ENCODE peak calls at places on chromosomes 11 and 22, in ten cellular contexts. One of them, this sample, is unnamed. For H3K36me3, the result is how much of the 10 kb centered on the place peaks cover.

GRCh38 chr22:47114813-47115517 is 352.5 kb downstream of the TBC1D22A start:
- DNase-seq in left ventricle myocardium inferior: no peak
- DNase-seq in neural progenitor cell: no peak
- DNase-seq in adrenal gland: no peak
- DNase-seq in naive thymus-derived CD4-positive, alpha-beta T cell: no peak
- DNase-seq in mammary epithelial cell: no peak
- DNase-seq in heart left ventricle: no peak
- DNase-seq in stomach: no peak
- DNase-seq in thoracic aorta: no peak
- DNase-seq in CD4-positive, alpha-beta memory T cell: no peak
- DNase-seq in this sample: peak

GRCh38 chr22:44404341-44405020 is 91.7 kb upstream of the SHISAL1 start:
- DNase-seq in left ventricle myocardium inferior: peak
- DNase-seq in neural progenitor cell: no peak
- DNase-seq in adrenal gland: no peak
- DNase-seq in naive thymus-derived CD4-positive, alpha-beta T cell: no peak
- DNase-seq in mammary epithelial cell: no peak
- DNase-seq in heart left ventricle: peak
- DNase-seq in stomach: no peak
- DNase-seq in thoracic aorta: no peak
- DNase-seq in CD4-positive, alpha-beta memory T cell: no peak
- DNase-seq in this sample: no peak

GRCh38 chr11:72848846-72849466 is 34.7 kb downstream of the ATG16L2 start:
- DNase-seq in left ventricle myocardium inferior: no peak
- DNase-seq in neural progenitor cell: peak
- DNase-seq in adrenal gland: peak
- DNase-seq in naive thymus-derived CD4-positive, alpha-beta T cell: no peak
- DNase-seq in mammary epithelial cell: peak
- DNase-seq in heart left ventricle: no peak
- DNase-seq in stomach: no peak
- DNase-seq in thoracic aorta: no peak
- DNase-seq in CD4-positive, alpha-beta memory T cell: peak
- DNase-seq in this sample: peak

GRCh38 chr11:117052196-117053149 is 45.8 kb downstream of the SIK3 start:
- DNase-seq in left ventricle myocardium inferior: no peak
- DNase-seq in neural progenitor cell: no peak
- DNase-seq in adrenal gland: no peak
- DNase-seq in naive thymus-derived CD4-positive, alpha-beta T cell: no peak
- DNase-seq in mammary epithelial cell: no peak
- DNase-seq in heart left ventricle: no peak
- DNase-seq in stomach: no peak
- DNase-seq in thoracic aorta: no peak
- DNase-seq in CD4-positive, alpha-beta memory T cell: no peak
- DNase-seq in this sample: no peak

GRCh38 chr11:62922653-62923371 is 1.6 kb upstream of the CHRM1 start:
- DNase-seq in left ventricle myocardium inferior: no peak
- DNase-seq in neural progenitor cell: peak
- DNase-seq in adrenal gland: no peak
- DNase-seq in naive thymus-derived CD4-positive, alpha-beta T cell: no peak
- DNase-seq in mammary epithelial cell: no peak
- DNase-seq in heart left ventricle: no peak
- DNase-seq in stomach: no peak
- DNase-seq in thoracic aorta: no peak
- DNase-seq in CD4-positive, alpha-beta memory T cell: peak
- DNase-seq in this sample: no peak

GRCh38 chr11:63915961-63916836 is 765 bp downstream of the RCOR2 start:
- DNase-seq in left ventricle myocardium inferior: peak
- DNase-seq in neural progenitor cell: peak
- DNase-seq in adrenal gland: no peak
- DNase-seq in naive thymus-derived CD4-positive, alpha-beta T cell: peak
- DNase-seq in mammary epithelial cell: no peak
- DNase-seq in heart left ventricle: peak
- DNase-seq in stomach: peak
- DNase-seq in thoracic aorta: no peak
- DNase-seq in CD4-positive, alpha-beta memory T cell: no peak
- DNase-seq in this sample: no peak

GRCh38 chr22:49440931-49441330 is 386.7 kb downstream of the BRD1 start:
- DNase-seq in left ventricle myocardium inferior: no peak
- DNase-seq in neural progenitor cell: no peak
- DNase-seq in adrenal gland: no peak
- DNase-seq in naive thymus-derived CD4-positive, alpha-beta T cell: no peak
- DNase-seq in mammary epithelial cell: no peak
- DNase-seq in heart left ventricle: no peak
- DNase-seq in stomach: no peak
- DNase-seq in thoracic aorta: no peak
- DNase-seq in CD4-positive, alpha-beta memory T cell: no peak
- DNase-seq in this sample: no peak

GRCh38 chr22:22450343-22450839 is 58.2 kb downstream of the ZNF280B start:
- DNase-seq in left ventricle myocardium inferior: no peak
- DNase-seq in neural progenitor cell: no peak
- DNase-seq in adrenal gland: peak
- DNase-seq in naive thymus-derived CD4-positive, alpha-beta T cell: no peak
- DNase-seq in mammary epithelial cell: no peak
- DNase-seq in heart left ventricle: peak
- DNase-seq in stomach: peak
- DNase-seq in thoracic aorta: no peak
- DNase-seq in CD4-positive, alpha-beta memory T cell: no peak
- DNase-seq in this sample: no peak

GRCh38 chr11:46664612-46665011 is 35.8 kb downstream of the ARHGAP1 start:
- DNase-seq in left ventricle myocardium inferior: no peak
- DNase-seq in neural progenitor cell: no peak
- DNase-seq in adrenal gland: no peak
- DNase-seq in naive thymus-derived CD4-positive, alpha-beta T cell: no peak
- DNase-seq in mammary epithelial cell: no peak
- DNase-seq in heart left ventricle: no peak
- DNase-seq in stomach: no peak
- DNase-seq in thoracic aorta: no peak
- DNase-seq in CD4-positive, alpha-beta memory T cell: no peak
- DNase-seq in this sample: no peak

GRCh38 chr11:134385774-134386565 is 26.1 kb downstream of the B3GAT1 start:
- DNase-seq in left ventricle myocardium inferior: no peak
- DNase-seq in neural progenitor cell: no peak
- DNase-seq in adrenal gland: no peak
- DNase-seq in naive thymus-derived CD4-positive, alpha-beta T cell: no peak
- DNase-seq in mammary epithelial cell: no peak
- DNase-seq in heart left ventricle: no peak
- DNase-seq in stomach: peak
- DNase-seq in thoracic aorta: no peak
- DNase-seq in CD4-positive, alpha-beta memory T cell: no peak
- DNase-seq in this sample: no peak

GRCh38 chr22:29932121-29932520 is 49.1 kb downstream of the MTMR3 start:
- DNase-seq in left ventricle myocardium inferior: no peak
- DNase-seq in neural progenitor cell: no peak
- DNase-seq in adrenal gland: no peak
- DNase-seq in naive thymus-derived CD4-positive, alpha-beta T cell: no peak
- DNase-seq in mammary epithelial cell: no peak
- DNase-seq in heart left ventricle: no peak
- DNase-seq in stomach: no peak
- DNase-seq in thoracic aorta: no peak
- DNase-seq in CD4-positive, alpha-beta memory T cell: no peak
- DNase-seq in this sample: no peak

GRCh38 chr11:29616611-29617010 is 400.2 kb downstream of the KCNA4 start:
- DNase-seq in left ventricle myocardium inferior: no peak
- DNase-seq in neural progenitor cell: no peak
- DNase-seq in adrenal gland: no peak
- DNase-seq in naive thymus-derived CD4-positive, alpha-beta T cell: no peak
- DNase-seq in mammary epithelial cell: peak
- DNase-seq in heart left ventricle: no peak
- DNase-seq in stomach: no peak
- DNase-seq in thoracic aorta: no peak
- DNase-seq in CD4-positive, alpha-beta memory T cell: no peak
- DNase-seq in this sample: no peak

GRCh38 chr11:61730222-61730994 is 22.0 kb upstream of the MYRF start:
- DNase-seq in left ventricle myocardium inferior: no peak
- DNase-seq in neural progenitor cell: no peak
- DNase-seq in adrenal gland: no peak
- DNase-seq in naive thymus-derived CD4-positive, alpha-beta T cell: no peak
- DNase-seq in mammary epithelial cell: peak
- DNase-seq in heart left ventricle: no peak
- DNase-seq in stomach: no peak
- DNase-seq in thoracic aorta: no peak
- DNase-seq in CD4-positive, alpha-beta memory T cell: no peak
- DNase-seq in this sample: peak

GRCh38 chr22:42473484-42474193 is 41.4 kb upstream of the NFAM1 start:
- DNase-seq in left ventricle myocardium inferior: no peak
- DNase-seq in neural progenitor cell: peak
- DNase-seq in adrenal gland: peak
- DNase-seq in naive thymus-derived CD4-positive, alpha-beta T cell: no peak
- DNase-seq in mammary epithelial cell: peak
- DNase-seq in heart left ventricle: no peak
- DNase-seq in stomach: no peak
- DNase-seq in thoracic aorta: no peak
- DNase-seq in CD4-positive, alpha-beta memory T cell: no peak
- DNase-seq in this sample: peak

GRCh38 chr11:127789887-127790286 is 789.3 kb upstream of the KIRREL3 start:
- DNase-seq in left ventricle myocardium inferior: no peak
- DNase-seq in neural progenitor cell: peak
- DNase-seq in adrenal gland: no peak
- DNase-seq in naive thymus-derived CD4-positive, alpha-beta T cell: no peak
- DNase-seq in mammary epithelial cell: peak
- DNase-seq in heart left ventricle: no peak
- DNase-seq in stomach: no peak
- DNase-seq in thoracic aorta: no peak
- DNase-seq in CD4-positive, alpha-beta memory T cell: no peak
- DNase-seq in this sample: no peak

GRCh38 chr22:30396871-30397655 is at the start of gene SEC14L2:
- DNase-seq in left ventricle myocardium inferior: peak
- DNase-seq in neural progenitor cell: peak
- DNase-seq in adrenal gland: no peak
- DNase-seq in naive thymus-derived CD4-positive, alpha-beta T cell: peak
- DNase-seq in mammary epithelial cell: peak
- DNase-seq in heart left ventricle: peak
- DNase-seq in stomach: peak
- DNase-seq in thoracic aorta: peak
- DNase-seq in CD4-positive, alpha-beta memory T cell: peak
- DNase-seq in this sample: peak

GRCh38 chr11:125990244-125990643 is 44.4 kb downstream of the VSIG10L2 start:
- DNase-seq in left ventricle myocardium inferior: no peak
- DNase-seq in neural progenitor cell: no peak
- DNase-seq in adrenal gland: no peak
- DNase-seq in naive thymus-derived CD4-positive, alpha-beta T cell: no peak
- DNase-seq in mammary epithelial cell: peak
- DNase-seq in heart left ventricle: peak
- DNase-seq in stomach: no peak
- DNase-seq in thoracic aorta: no peak
- DNase-seq in CD4-positive, alpha-beta memory T cell: no peak
- DNase-seq in this sample: no peak

GRCh38 chr11:6817668-6818067 is 18.2 kb upstream of the OR6A2 start:
- DNase-seq in left ventricle myocardium inferior: no peak
- DNase-seq in neural progenitor cell: peak
- DNase-seq in adrenal gland: no peak
- DNase-seq in naive thymus-derived CD4-positive, alpha-beta T cell: no peak
- DNase-seq in mammary epithelial cell: no peak
- DNase-seq in heart left ventricle: no peak
- DNase-seq in stomach: no peak
- DNase-seq in thoracic aorta: no peak
- DNase-seq in CD4-positive, alpha-beta memory T cell: no peak
- DNase-seq in this sample: no peak

GRCh38 chr11:44964526-44965209 is 14.0 kb upstream of the TP53I11 start:
- DNase-seq in left ventricle myocardium inferior: no peak
- DNase-seq in neural progenitor cell: peak
- DNase-seq in adrenal gland: no peak
- DNase-seq in naive thymus-derived CD4-positive, alpha-beta T cell: no peak
- DNase-seq in mammary epithelial cell: no peak
- DNase-seq in heart left ventricle: no peak
- DNase-seq in stomach: no peak
- DNase-seq in thoracic aorta: no peak
- DNase-seq in CD4-positive, alpha-beta memory T cell: no peak
- DNase-seq in this sample: no peak

GRCh38 chr11:65107751-65108468 is 3.8 kb upstream of the TM7SF2 start:
- DNase-seq in left ventricle myocardium inferior: no peak
- DNase-seq in neural progenitor cell: no peak
- DNase-seq in adrenal gland: no peak
- DNase-seq in naive thymus-derived CD4-positive, alpha-beta T cell: no peak
- DNase-seq in mammary epithelial cell: no peak
- DNase-seq in heart left ventricle: no peak
- DNase-seq in stomach: no peak
- DNase-seq in thoracic aorta: no peak
- DNase-seq in CD4-positive, alpha-beta memory T cell: no peak
- DNase-seq in this sample: no peak
- H3K27ac ChIP-seq in left ventricle myocardium inferior: no peak
- H3K27ac ChIP-seq in neural progenitor cell: no peak
- H3K27ac ChIP-seq in adrenal gland: no peak
- H3K27ac ChIP-seq in naive thymus-derived CD4-positive, alpha-beta T cell: no peak
- H3K27ac ChIP-seq in mammary epithelial cell: no peak
- H3K27ac ChIP-seq in heart left ventricle: no peak
- H3K27ac ChIP-seq in stomach: peak
- H3K27ac ChIP-seq in thoracic aorta: no peak
- H3K27ac ChIP-seq in CD4-positive, alpha-beta memory T cell: no peak
- H3K27ac ChIP-seq in this sample: no peak

DNA sequence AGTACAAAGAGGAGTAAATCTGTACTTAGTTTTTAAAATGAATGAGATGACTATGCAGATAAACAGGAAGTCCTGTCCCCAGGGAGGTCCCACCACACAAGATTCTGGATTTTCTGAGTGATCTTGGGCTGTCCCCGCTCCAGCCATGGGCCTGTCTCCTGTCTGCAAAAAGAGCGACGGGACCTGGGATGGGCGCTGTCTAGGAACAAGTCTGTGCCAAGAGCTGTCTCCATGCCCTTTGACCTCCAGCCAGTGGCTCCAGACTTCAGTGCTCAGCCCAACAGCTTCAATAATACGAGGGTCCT is 6.0 kb downstream of the CSNK1E start:
- DNase-seq in left ventricle myocardium inferior: no peak
- DNase-seq in neural progenitor cell: no peak
- DNase-seq in adrenal gland: no peak
- DNase-seq in naive thymus-derived CD4-positive, alpha-beta T cell: no peak
- DNase-seq in mammary epithelial cell: no peak
- DNase-seq in heart left ventricle: peak
- DNase-seq in stomach: no peak
- DNase-seq in thoracic aorta: no peak
- DNase-seq in CD4-positive, alpha-beta memory T cell: no peak
- DNase-seq in this sample: no peak
- H3K4me3 ChIP-seq in left ventricle myocardium inferior: peak
- H3K4me3 ChIP-seq in neural progenitor cell: no peak
- H3K4me3 ChIP-seq in adrenal gland: no peak
- H3K4me3 ChIP-seq in naive thymus-derived CD4-positive, alpha-beta T cell: no peak
- H3K4me3 ChIP-seq in mammary epithelial cell: no peak
- H3K4me3 ChIP-seq in heart left ventricle: no peak
- H3K4me3 ChIP-seq in stomach: no peak
- H3K4me3 ChIP-seq in thoracic aorta: no peak
- H3K4me3 ChIP-seq in CD4-positive, alpha-beta memory T cell: no peak
- H3K4me3 ChIP-seq in this sample: no peak

GRCh38 chr22:45651931-45652528 is 19.6 kb upstream of the ATXN10 start:
- DNase-seq in left ventricle myocardium inferior: no peak
- DNase-seq in neural progenitor cell: no peak
- DNase-seq in adrenal gland: no peak
- DNase-seq in naive thymus-derived CD4-positive, alpha-beta T cell: no peak
- DNase-seq in mammary epithelial cell: no peak
- DNase-seq in heart left ventricle: no peak
- DNase-seq in stomach: no peak
- DNase-seq in thoracic aorta: no peak
- DNase-seq in CD4-positive, alpha-beta memory T cell: no peak
- DNase-seq in this sample: no peak
- H3K36me3 ChIP-seq in left ventricle myocardium inferior: under half
- H3K36me3 ChIP-seq in neural progenitor cell: under half
- H3K36me3 ChIP-seq in adrenal gland: under half
- H3K36me3 ChIP-seq in naive thymus-derived CD4-positive, alpha-beta T cell: under half
- H3K36me3 ChIP-seq in mammary epithelial cell: under half
- H3K36me3 ChIP-seq in heart left ventricle: under half
- H3K36me3 ChIP-seq in stomach: under half
- H3K36me3 ChIP-seq in thoracic aorta: under half
- H3K36me3 ChIP-seq in CD4-positive, alpha-beta memory T cell: under half
- H3K36me3 ChIP-seq in this sample: under half

GRCh38 chr11:76589477-76589876 is 81.1 kb downstream of the LRRC32 start:
- DNase-seq in left ventricle myocardium inferior: no peak
- DNase-seq in neural progenitor cell: no peak
- DNase-seq in adrenal gland: no peak
- DNase-seq in naive thymus-derived CD4-positive, alpha-beta T cell: no peak
- DNase-seq in mammary epithelial cell: no peak
- DNase-seq in heart left ventricle: no peak
- DNase-seq in stomach: no peak
- DNase-seq in thoracic aorta: no peak
- DNase-seq in CD4-positive, alpha-beta memory T cell: no peak
- DNase-seq in this sample: no peak
- H3K27ac ChIP-seq in left ventricle myocardium inferior: peak
- H3K27ac ChIP-seq in neural progenitor cell: no peak
- H3K27ac ChIP-seq in adrenal gland: peak
- H3K27ac ChIP-seq in naive thymus-derived CD4-positive, alpha-beta T cell: no peak
- H3K27ac ChIP-seq in mammary epithelial cell: no peak
- H3K27ac ChIP-seq in heart left ventricle: no peak
- H3K27ac ChIP-seq in stomach: peak
- H3K27ac ChIP-seq in thoracic aorta: peak
- H3K27ac ChIP-seq in CD4-positive, alpha-beta memory T cell: no peak
- H3K27ac ChIP-seq in this sample: peak

This sample was measured in small intestine.